ENCODE peak calls at places on chromosomes 1 and 21, in nine cellular contexts. V is left ventricle myocardium inferior; J is IMR-90; N is testis; T is breast epithelium; D is dorsolateral prefrontal cortex; Q is pancreas; L is CD8-positive, alpha-beta T cell; M is vagina. I is an unnamed sample.

GRCh38 chr1:39940980-39941871 is 13.7 kb upstream of the MFSD2A start:
- DNase-seq in J (no peak), T (no peak), V (no peak), D (no peak), L (no peak), M (no peak), N (no peak), Q (no peak), I (no peak)

GRCh38 chr1:29962831-29963247 is 726.5 kb downstream of the PTPRU start:
- DNase-seq in Q (no peak), T (no peak), D (no peak), N (no peak), M (no peak), L (no peak), J (no peak), V (no peak), I (no peak)

GRCh38 chr1:39788426-39788757 is 273 bp downstream of the BMP8B start:
- DNase-seq in V (no peak), J (no peak), Q (no peak), D (no peak), N (no peak), M (no peak), L (no peak), T (no peak), I (no peak)

GRCh38 chr1:30887485-30888315 is 20.9 kb downstream of the SDC3 start:
- DNase-seq in N (no peak), D (no peak), T (no peak), V (no peak), L (no peak), Q (no peak), M (no peak), J (peak), I (no peak)

GRCh38 chr1:9691726-9692125 is 40.2 kb downstream of the PIK3CD start:
- DNase-seq in M (no peak), J (peak), V (no peak), Q (no peak), N (no peak), L (no peak), T (no peak), D (no peak), I (no peak)

GRCh38 chr21:37257526-37257966 is 9.6 kb downstream of the VPS26C start:
- DNase-seq in V (peak), T (no peak), Q (no peak), L (no peak), M (no peak), D (peak), J (peak), N (peak), I (peak)

GRCh38 chr1:22798083-22798482 is 87.4 kb downstream of the EPHB2 start:
- DNase-seq in M (no peak), J (no peak), T (no peak), L (no peak), N (no peak), Q (no peak), V (no peak), D (no peak), I (no peak)

GRCh38 chr21:45528981-45529784 is 13.1 kb downstream of the SLC19A1 start:
- DNase-seq in M (no peak), V (peak), N (no peak), L (no peak), J (no peak), T (no peak), Q (no peak), D (no peak), I (no peak)

GRCh38 chr1:13662498-13662897 is 37.5 kb upstream of the PRDM2 start:
- DNase-seq in Q (no peak), D (no peak), V (no peak), J (no peak), M (no peak), L (no peak), N (peak), T (no peak), I (no peak)

GRCh38 chr1:236103059-236103458 is 38.2 kb upstream of the NID1 start:
- DNase-seq in M (no peak), V (no peak), N (no peak), T (no peak), J (no peak), D (no peak), L (no peak), Q (no peak), I (no peak)

GRCh38 chr1:2044510-2045319 is 5.5 kb upstream of the PRKCZ start:
- DNase-seq in D (peak), M (no peak), T (peak), N (peak), V (peak), J (peak), Q (peak), L (peak), I (peak)

GRCh38 chr1:68175621-68176398 is 56.5 kb downstream of the WLS start:
- DNase-seq in D (no peak), M (no peak), T (no peak), N (no peak), V (no peak), Q (no peak), J (peak), L (no peak), I (peak)

GRCh38 chr21:36759348-36760083 is 60.6 kb downstream of the SIM2 start:
- DNase-seq in T (no peak), N (no peak), M (no peak), L (no peak), V (no peak), Q (no peak), J (no peak), D (no peak), I (no peak)

GRCh38 chr1:223860051-223860559 is 14.4 kb upstream of the TP53BP2 start:
- DNase-seq in J (no peak), L (no peak), M (no peak), Q (no peak), D (peak), N (no peak), V (no peak), T (no peak), I (no peak)

GRCh38 chr1:54254055-54254454 is 54.1 kb downstream of the MRPL37 start:
- DNase-seq in L (no peak), N (no peak), D (peak), V (no peak), Q (no peak), J (peak), M (no peak), T (no peak), I (peak)

GRCh38 chr1:161119017-161119378 is 1.1 kb downstream of the NIT1 start:
- DNase-seq in D (no peak), L (no peak), N (no peak), M (no peak), Q (peak), J (no peak), T (no peak), V (peak), I (peak)

GRCh38 chr1:85030536-85030935 is 17.8 kb downstream of the MCOLN3 start:
- DNase-seq in L (no peak), V (no peak), J (no peak), M (no peak), N (no peak), Q (no peak), T (no peak), D (no peak), I (no peak)

GRCh38 chr1:47023268-47024137 is at the start of gene CYP4X1:
- DNase-seq in D (peak), M (no peak), N (peak), V (peak), Q (peak), J (no peak), L (no peak), T (no peak), I (peak)

GRCh38 chr1:201126832-201127754 is at the start of gene ASCL5:
- DNase-seq in N (no peak), J (peak), T (no peak), M (no peak), L (no peak), Q (peak), V (no peak), D (no peak), I (peak)

GRCh38 chr1:16387201-16388185 is 20.5 kb downstream of the SZRD1 start:
- DNase-seq in L (no peak), M (no peak), Q (no peak), T (no peak), J (peak), V (no peak), D (no peak), N (no peak), I (no peak)

GRCh38 chr1:204842369-204842768 is 28.3 kb upstream of the NFASC start:
- DNase-seq in M (no peak), Q (no peak), L (no peak), J (no peak), N (no peak), D (no peak), T (no peak), V (no peak), I (no peak)

GRCh38 chr1:219521325-219521724 is 91.6 kb downstream of the ZC3H11B start:
- DNase-seq in V (no peak), Q (no peak), T (no peak), J (no peak), L (no peak), M (no peak), N (no peak), D (no peak), I (no peak)

GRCh38 chr1:219518906-219519248 is 94.0 kb downstream of the ZC3H11B start:
- DNase-seq in L (no peak), D (no peak), M (no peak), J (no peak), N (no peak), V (no peak), Q (no peak), T (no peak), I (no peak)

GRCh38 chr1:219517031-219517430 is 95.9 kb downstream of the ZC3H11B start:
- DNase-seq in L (no peak), M (no peak), V (no peak), Q (no peak), N (no peak), T (no peak), J (no peak), D (no peak), I (no peak)

GRCh38 chr1:219514728-219515127 is 98.2 kb downstream of the ZC3H11B start:
- DNase-seq in M (no peak), T (no peak), L (no peak), V (no peak), N (no peak), Q (no peak), D (no peak), J (no peak), I (no peak)

DNA sequence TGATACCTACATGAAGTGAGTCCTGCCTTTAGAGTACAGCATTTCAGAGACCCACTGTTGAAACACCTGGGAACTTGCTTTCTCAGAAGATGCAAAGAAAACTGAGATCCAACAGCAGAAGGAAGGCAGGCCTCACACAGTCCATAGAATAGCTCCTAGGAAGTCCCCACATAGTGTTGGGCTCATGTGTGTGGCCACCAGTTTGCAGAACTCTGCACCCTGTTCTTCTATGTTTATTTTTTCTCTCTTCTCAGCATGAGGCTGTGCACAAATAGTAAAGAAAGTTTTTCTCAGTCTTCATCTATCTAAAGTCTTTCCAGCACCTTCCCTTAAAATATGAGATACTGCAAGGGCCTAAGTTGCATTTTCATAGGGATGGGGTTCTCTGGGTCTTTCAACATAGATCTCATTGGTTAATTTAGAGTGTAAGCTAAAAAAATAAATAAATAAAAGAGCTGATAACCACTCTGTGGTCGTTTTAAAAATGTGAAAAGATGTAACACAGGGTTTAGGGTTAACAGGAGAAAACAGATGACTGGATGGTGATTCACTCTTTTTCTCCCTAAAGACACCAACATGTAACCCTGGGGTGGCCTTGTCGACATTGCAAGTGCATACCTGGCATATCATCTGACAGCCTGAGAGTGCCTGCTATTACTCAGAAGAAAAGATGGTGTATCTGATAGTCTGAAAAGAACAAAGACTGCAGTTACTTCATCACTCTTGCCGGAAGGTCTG is 94.6 kb downstream of the ZC3H11B start:
- DNase-seq in J (peak), L (no peak), M (no peak), T (no peak), V (no peak), Q (no peak), N (no peak), D (no peak), I (no peak)
- H3K27ac ChIP-seq in J (no peak), L (no peak), M (no peak), T (no peak), V (no peak), Q (no peak), N (no peak), D (no peak), I (no peak)

DNA sequence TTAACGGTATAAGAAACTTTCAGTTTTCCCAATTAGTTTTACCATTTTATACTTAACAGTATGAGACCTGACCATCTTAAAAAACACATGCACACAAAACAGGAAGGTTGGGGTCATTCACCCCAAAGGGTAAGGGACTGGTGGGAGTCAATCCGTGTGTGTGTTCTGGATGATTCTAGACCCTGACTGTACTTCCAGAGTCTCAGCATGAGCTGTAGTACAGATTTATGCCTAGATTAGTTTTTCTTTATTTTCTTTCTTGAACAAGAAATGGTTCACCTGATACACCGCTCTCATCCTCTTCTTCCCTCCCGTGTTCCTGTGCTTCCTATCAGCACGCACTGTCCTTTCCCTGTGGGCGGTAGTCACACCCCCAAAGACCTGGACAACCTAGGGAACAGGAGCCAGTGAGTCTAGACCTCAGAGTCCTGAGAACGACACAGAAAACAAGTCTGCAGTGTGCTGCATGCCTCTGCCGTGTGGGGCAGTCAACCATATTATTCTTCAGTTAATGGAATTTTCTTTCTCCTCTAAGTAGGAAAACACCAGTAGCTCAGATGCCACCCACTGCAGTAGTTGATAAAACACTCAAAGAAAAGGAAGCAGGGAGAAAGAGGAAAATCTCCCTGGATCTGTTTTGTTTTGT is 38.9 kb upstream of the MRPS6 start:
- DNase-seq in J (no peak), L (no peak), N (no peak), Q (no peak), T (no peak), D (no peak), V (no peak), M (no peak), I (no peak)
- TF ChIP-seq CTCF in J (no peak), L (no peak), N (no peak), Q (no peak), T (no peak), D (no peak), V (no peak), M (no peak), I (no peak)

GRCh38 chr1:240174734-240175133 is 83.1 kb downstream of the FMN2 start:
- DNase-seq in D (no peak), V (no peak), L (no peak), T (no peak), Q (no peak), J (no peak), N (no peak), M (no peak), I (no peak)
- H3K27ac ChIP-seq in D (no peak), V (no peak), L (no peak), T (no peak), Q (no peak), J (no peak), N (no peak), M (no peak), I (no peak)

GRCh38 chr1:214341918-214342317 is 61.0 kb downstream of the SMYD2 start:
- DNase-seq in Q (no peak), L (no peak), T (no peak), D (no peak), M (no peak), J (no peak), N (no peak), V (no peak), I (no peak)
- TF ChIP-seq CTCF in Q (no peak), L (no peak), T (no peak), D (no peak), M (no peak), J (no peak), N (no peak), V (no peak), I (no peak)

GRCh38 chr1:19425643-19426245 is 59.6 kb downstream of the CAPZB start:
- DNase-seq in M (no peak), L (no peak), N (no peak), J (no peak), Q (no peak), V (no peak), D (no peak), T (no peak), I (peak)
- H3K27ac ChIP-seq in M (peak), L (no peak), N (peak), J (peak), Q (no peak), V (peak), D (no peak), T (peak), I (peak)

DNA sequence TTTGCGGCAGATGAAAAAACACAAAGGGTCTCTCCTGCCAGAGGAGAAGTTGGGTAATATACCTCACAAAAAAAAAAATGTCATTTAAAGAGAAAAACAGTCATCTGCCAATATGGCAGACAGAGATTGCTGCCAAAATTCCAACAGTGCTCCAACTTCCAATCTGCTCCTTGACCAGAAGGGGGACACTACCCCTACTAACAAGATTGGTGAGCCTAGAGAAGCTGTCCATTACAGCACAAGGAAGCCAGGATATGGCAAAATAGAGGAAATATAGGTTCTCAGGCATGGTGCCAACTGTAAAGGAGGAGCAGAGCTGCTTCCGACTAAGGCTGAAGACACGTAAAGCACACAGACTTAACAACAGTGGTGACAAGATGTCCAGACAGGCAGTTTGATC is 453.5 kb downstream of the TTLL7 start:
- DNase-seq in J (no peak), Q (no peak), D (no peak), V (no peak), T (no peak), L (no peak), N (no peak), M (no peak), I (no peak)
- TF ChIP-seq CTCF in J (no peak), Q (no peak), D (no peak), V (no peak), T (no peak), L (no peak), N (no peak), M (no peak), I (no peak)

GRCh38 chr21:41079159-41079558 is 88.8 kb upstream of the BACE2 start:
- DNase-seq in V (no peak), M (no peak), T (no peak), N (no peak), D (no peak), L (no peak), Q (no peak), J (no peak), I (no peak)

GRCh38 chr21:41074607-41075184 is 93.3 kb upstream of the BACE2 start:
- DNase-seq in D (no peak), J (no peak), T (no peak), Q (no peak), L (no peak), V (no peak), N (no peak), M (no peak), I (no peak)

GRCh38 chr21:41075668-41076463 is 92.1 kb upstream of the BACE2 start:
- DNase-seq in D (no peak), Q (no peak), T (no peak), N (no peak), L (no peak), V (no peak), M (no peak), J (no peak), I (no peak)

DNA sequence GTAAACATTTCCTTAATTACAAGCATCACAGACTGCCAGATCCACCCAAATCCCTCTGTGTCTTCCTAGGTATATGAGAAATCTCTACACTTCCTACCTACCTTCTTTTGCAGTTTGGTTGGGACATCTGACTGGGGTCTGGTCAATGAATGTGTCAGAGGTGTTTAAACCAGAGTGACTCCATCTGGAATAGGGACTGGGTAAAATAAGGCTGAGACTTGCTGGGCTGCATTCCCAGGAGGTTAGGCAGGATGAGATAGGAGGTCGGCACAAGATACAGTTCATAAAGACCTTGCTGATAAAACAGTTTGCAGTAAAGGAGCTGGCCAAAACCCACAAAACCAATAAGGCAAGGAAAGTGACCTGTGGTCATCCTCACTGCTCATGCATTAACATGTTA is 87.5 kb upstream of the BACE2 start:
- DNase-seq in J (no peak), V (no peak), N (no peak), T (no peak), M (no peak), Q (no peak), L (no peak), D (no peak), I (no peak)
- H3K27ac ChIP-seq in J (no peak), V (no peak), N (no peak), T (no peak), M (no peak), Q (no peak), L (no peak), D (no peak), I (no peak)

I was measured in colonic mucosa.